ENCODE peak calls at places on chromosomes 12 and 14, in eight cellular contexts. Q, F, P, N, W, H, S and D are unnamed samples. For H3K4me1, the result is how much of the 10 kb centered on the place peaks cover.

GRCh38 chr14:22898302-22898894 is 15.4 kb downstream of the REM2 start:
- DNase-seq in Q (no peak), F (no peak), P (no peak), N (no peak), W (no peak), H (no peak), S (no peak), D (no peak)

GRCh38 chr14:52900731-52901130 is 50.1 kb downstream of the FERMT2 start:
- DNase-seq in Q (no peak), F (no peak), P (no peak), N (no peak), W (no peak), H (no peak), S (no peak), D (no peak)

GRCh38 chr14:26401170-26401968 is 196.5 kb downstream of the NOVA1 start:
- DNase-seq in Q (no peak), F (no peak), P (no peak), N (no peak), W (no peak), H (no peak), S (no peak), D (no peak)

GRCh38 chr12:14774944-14775651 is 28.2 kb downstream of the WBP11 start:
- DNase-seq in Q (peak), F (no peak), P (peak), N (peak), W (peak), H (peak), S (peak), D (peak)

GRCh38 chr12:94336201-94336915 is 123.3 kb downstream of the CEP83 start:
- DNase-seq in Q (no peak), F (no peak), P (no peak), N (no peak), W (no peak), H (no peak), S (no peak), D (no peak)

GRCh38 chr12:15701721-15702156 is 87.4 kb downstream of the EPS8 start:
- DNase-seq in Q (no peak), F (no peak), P (no peak), N (no peak), W (no peak), H (no peak), S (no peak), D (no peak)

GRCh38 chr14:36666416-36667206 is 5.0 kb downstream of the PAX9 start:
- DNase-seq in Q (no peak), F (no peak), P (no peak), N (no peak), W (no peak), H (no peak), S (no peak), D (no peak)

GRCh38 chr12:39592295-39592694 is 27.3 kb downstream of the ABCD2 start:
- DNase-seq in Q (no peak), F (peak), P (no peak), N (no peak), W (no peak), H (no peak), S (no peak), D (no peak)

GRCh38 chr14:69637503-69638030 is 26.2 kb downstream of the SUSD6 start:
- DNase-seq in Q (peak), F (peak), P (no peak), N (peak), W (peak), H (peak), S (no peak), D (no peak)

GRCh38 chr12:77343291-77343690 is 277.9 kb upstream of the E2F7 start:
- DNase-seq in Q (no peak), F (no peak), P (no peak), N (no peak), W (no peak), H (no peak), S (no peak), D (no peak)

GRCh38 chr12:120101617-120102016 is 14.9 kb downstream of the RAB35 start:
- DNase-seq in Q (no peak), F (no peak), P (no peak), N (no peak), W (no peak), H (no peak), S (no peak), D (no peak)

GRCh38 chr14:50745401-50746058 is 77.4 kb upstream of the SAV1 start:
- DNase-seq in Q (no peak), F (no peak), P (no peak), N (no peak), W (no peak), H (no peak), S (no peak), D (no peak)

GRCh38 chr14:25431211-25432076 is 381.5 kb upstream of the STXBP6 start:
- DNase-seq in Q (peak), F (peak), P (no peak), N (peak), W (no peak), H (no peak), S (no peak), D (no peak)

GRCh38 chr12:12722351-12723146 is 5.4 kb downstream of the CDKN1B start:
- DNase-seq in Q (no peak), F (no peak), P (no peak), N (no peak), W (no peak), H (no peak), S (no peak), D (no peak)

GRCh38 chr12:3261782-3262359 is 184.7 kb downstream of the TSPAN9 start:
- DNase-seq in Q (no peak), F (no peak), P (no peak), N (no peak), W (no peak), H (no peak), S (no peak), D (no peak)

GRCh38 chr14:62687818-62688217 is 357.4 kb downstream of the KCNH5 start:
- DNase-seq in Q (no peak), F (no peak), P (no peak), N (no peak), W (no peak), H (no peak), S (no peak), D (no peak)

GRCh38 chr12:78149459-78149858 is 318.8 kb downstream of the NAV3 start:
- DNase-seq in Q (peak), F (no peak), P (no peak), N (peak), W (no peak), H (no peak), S (no peak), D (no peak)

GRCh38 chr12:43210437-43211197 is 341.4 kb downstream of the ADAMTS20 start:
- DNase-seq in Q (no peak), F (no peak), P (no peak), N (no peak), W (no peak), H (no peak), S (no peak), D (no peak)

GRCh38 chr12:92078167-92079053 is 67.2 kb downstream of the BTG1 start:
- DNase-seq in Q (no peak), F (no peak), P (no peak), N (no peak), W (no peak), H (no peak), S (no peak), D (no peak)

GRCh38 chr14:58428011-58428807 is 690 bp downstream of the KIAA0586 start:
- DNase-seq in Q (peak), F (peak), P (no peak), N (peak), W (no peak), H (no peak), S (no peak), D (no peak)

GRCh38 chr14:102516531-102517411 is 7.2 kb upstream of the ANKRD9 start:
- DNase-seq in Q (peak), F (peak), P (peak), N (peak), W (peak), H (peak), S (peak), D (no peak)

GRCh38 chr14:100556076-100556475 is 31.1 kb downstream of the BEGAIN start:
- DNase-seq in Q (no peak), F (no peak), P (no peak), N (no peak), W (no peak), H (no peak), S (no peak), D (no peak)

GRCh38 chr12:78863482-78864427 is 819 bp upstream of the SYT1 start:
- DNase-seq in Q (peak), F (no peak), P (peak), N (peak), W (peak), H (peak), S (peak), D (peak)

GRCh38 chr12:40158592-40159111 is 52.8 kb upstream of the SLC2A13 start:
- DNase-seq in Q (no peak), F (no peak), P (no peak), N (no peak), W (no peak), H (no peak), S (no peak), D (no peak)

GRCh38 chr12:29519585-29520182 is 22.2 kb upstream of the OVCH1 start:
- DNase-seq in Q (peak), F (peak), P (no peak), N (peak), W (no peak), H (no peak), S (peak), D (no peak)

GRCh38 chr14:24179961-24180726 is 8.3 kb downstream of the REC8 start:
- DNase-seq in Q (no peak), F (no peak), P (peak), N (no peak), W (no peak), H (no peak), S (no peak), D (no peak)

GRCh38 chr12:89080797-89081470 is 271.4 kb downstream of the DUSP6 start:
- DNase-seq in Q (no peak), F (no peak), P (no peak), N (no peak), W (no peak), H (no peak), S (no peak), D (no peak)

GRCh38 chr12:122981587-122982493 is 1.4 kb downstream of the ARL6IP4 start:
- DNase-seq in Q (no peak), F (no peak), P (no peak), N (no peak), W (no peak), H (no peak), S (no peak), D (no peak)

GRCh38 chr12:122983789-122984515 is 3.5 kb downstream of the ARL6IP4 start:
- DNase-seq in Q (no peak), F (peak), P (no peak), N (no peak), W (no peak), H (no peak), S (no peak), D (no peak)

GRCh38 chr12:122982494-122982850 is 2.0 kb downstream of the ARL6IP4 start:
- DNase-seq in Q (no peak), F (no peak), P (no peak), N (no peak), W (no peak), H (no peak), S (no peak), D (no peak)

GRCh38 chr12:122984612-122985358 is 4.3 kb downstream of the ARL6IP4 start:
- DNase-seq in Q (no peak), F (peak), P (no peak), N (no peak), W (peak), H (peak), S (no peak), D (no peak)

DNA sequence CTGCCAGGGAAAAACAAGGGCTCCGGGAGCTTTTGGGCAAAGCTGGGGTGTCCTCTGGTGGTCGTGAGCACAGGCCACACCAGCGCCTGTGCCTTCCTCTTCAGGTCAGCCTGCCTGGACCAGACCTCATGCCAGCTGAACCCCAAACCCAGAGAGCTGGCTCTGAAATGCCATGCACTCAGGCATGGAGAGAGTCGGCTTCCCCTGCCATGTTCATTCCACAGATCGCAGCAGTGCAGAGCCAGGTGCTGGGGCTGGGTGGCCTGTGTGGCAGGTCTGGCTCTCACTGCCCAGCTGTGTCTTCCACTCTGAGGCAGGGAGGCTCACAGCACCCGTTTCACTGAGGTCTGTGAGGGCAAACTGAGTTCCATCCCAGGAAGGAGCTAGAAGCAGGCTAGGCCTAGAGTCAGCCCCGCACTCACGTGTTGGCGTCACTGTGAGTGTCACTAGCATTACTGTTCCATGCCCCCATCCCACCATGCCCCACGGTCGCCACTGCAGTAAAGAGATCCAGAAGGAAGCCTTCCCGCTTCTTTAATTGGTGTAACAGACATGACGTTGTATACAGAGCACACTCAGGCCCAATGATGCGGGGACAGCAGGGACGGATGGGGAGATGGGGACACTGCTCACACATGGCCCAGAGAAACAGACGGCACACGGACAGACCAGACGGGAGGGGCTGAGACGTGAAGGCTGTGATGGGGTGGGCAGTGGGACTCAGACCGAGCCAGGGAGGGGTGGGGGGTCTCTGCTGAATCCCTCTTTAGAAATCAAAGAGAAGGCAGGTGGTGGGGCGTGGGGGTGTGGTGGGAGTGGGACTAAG is 2.7 kb downstream of the ARL6IP4 start:
- DNase-seq in Q (no peak), F (no peak), P (no peak), N (no peak), W (no peak), H (no peak), S (no peak), D (no peak)
- H3K27ac ChIP-seq in Q (no peak), F (peak), P (no peak), N (no peak), W (peak), H (no peak), S (no peak), D (peak)

DNA sequence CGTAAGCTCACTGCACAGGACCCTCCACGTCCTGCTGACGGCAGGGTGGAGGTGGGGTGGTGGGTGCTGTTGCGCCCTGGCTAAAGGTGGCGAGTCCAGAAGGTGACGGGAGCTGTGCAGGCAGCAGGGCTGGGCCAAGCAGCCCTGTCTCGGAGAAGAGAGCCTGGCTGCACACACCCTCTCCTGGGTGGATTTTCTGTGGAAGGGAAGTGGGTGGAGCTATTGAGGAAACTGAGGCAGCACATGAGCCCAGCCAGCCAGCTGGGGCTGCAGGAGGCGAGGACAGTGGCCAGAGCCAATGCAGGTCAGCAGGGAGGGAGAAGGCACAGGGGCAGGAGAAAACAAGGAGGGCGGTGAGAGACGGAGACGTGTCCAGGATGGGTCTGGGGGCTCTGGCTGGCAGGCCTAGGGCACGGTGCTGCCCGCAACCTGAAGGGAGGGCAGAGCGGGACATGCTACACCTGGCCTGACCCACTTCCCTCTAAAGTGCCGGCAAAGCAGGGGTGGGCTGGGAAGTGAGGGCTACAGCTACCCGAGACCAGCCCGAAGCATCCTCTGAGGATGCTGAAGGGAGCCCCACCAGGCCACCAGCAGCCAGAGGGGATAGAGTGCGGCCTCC is 20.5 kb downstream of the BTBD6 start:
- DNase-seq in Q (no peak), F (no peak), P (no peak), N (no peak), W (no peak), H (no peak), S (no peak), D (no peak)
- TF ChIP-seq CTCF in Q (no peak), F (no peak), P (no peak), N (no peak), W (no peak), H (no peak), S (no peak), D (no peak)

GRCh38 chr14:104334812-104335161 is 196.4 kb downstream of the KIF26A start:
- DNase-seq in Q (no peak), F (no peak), P (no peak), N (no peak), W (no peak), H (no peak), S (no peak), D (no peak)

GRCh38 chr14:104332634-104333270 is 194.4 kb downstream of the KIF26A start:
- DNase-seq in Q (no peak), F (no peak), P (peak), N (no peak), W (no peak), H (no peak), S (no peak), D (no peak)

GRCh38 chr14:104333903-104334811 is 195.8 kb downstream of the KIF26A start:
- DNase-seq in Q (no peak), F (no peak), P (peak), N (no peak), W (no peak), H (no peak), S (no peak), D (peak)

GRCh38 chr14:104329793-104330192 is 191.4 kb downstream of the KIF26A start:
- DNase-seq in Q (no peak), F (no peak), P (no peak), N (no peak), W (no peak), H (no peak), S (no peak), D (no peak)

DNA sequence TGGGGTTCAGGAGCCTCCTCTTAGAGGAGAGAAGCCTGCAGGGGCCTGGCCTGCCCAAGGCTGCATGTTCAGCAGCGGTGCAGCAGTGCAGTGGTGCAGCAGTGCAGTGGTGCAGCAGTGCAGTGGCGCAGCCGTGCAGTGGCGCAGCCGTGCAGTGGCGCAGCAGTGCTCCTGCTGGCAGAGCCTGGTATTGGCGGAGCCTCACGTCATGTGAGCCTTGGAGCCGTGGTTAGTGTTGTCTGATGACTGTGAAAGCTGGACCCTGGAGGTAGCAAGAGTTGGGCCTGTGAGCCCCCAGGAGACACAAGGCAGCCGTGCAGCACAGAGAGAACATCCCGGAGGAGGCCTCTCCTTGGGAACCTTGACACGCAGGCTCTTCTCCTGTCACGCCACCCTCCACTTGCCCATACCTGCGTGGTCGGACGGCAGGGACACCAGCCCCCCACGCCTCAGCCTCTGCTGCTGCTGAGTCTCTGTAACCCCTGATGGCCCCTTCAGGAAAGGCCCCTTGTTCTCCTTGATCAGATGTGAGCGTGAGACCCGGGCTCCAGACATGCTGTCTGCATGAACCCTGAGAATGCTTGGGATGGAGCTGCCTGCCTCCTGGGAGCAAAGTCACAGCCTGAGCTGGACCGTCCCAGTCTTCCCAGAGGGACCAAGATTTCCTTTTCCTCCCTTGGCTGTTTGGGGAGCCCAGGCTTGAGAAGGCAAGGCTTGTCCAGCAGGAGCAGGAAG is 193.7 kb downstream of the KIF26A start:
- DNase-seq in Q (no peak), F (no peak), P (no peak), N (no peak), W (no peak), H (no peak), S (no peak), D (no peak)
- H3K4me1 ChIP-seq in Q (under half), F (under half), P (under half), N (under half), W (under half), H (under half), S (under half), D (under half)

GRCh38 chr12:53302903-53303302 is 3.4 kb downstream of the MYG1 start:
- DNase-seq in Q (no peak), F (no peak), P (no peak), N (no peak), W (no peak), H (no peak), S (no peak), D (no peak)

GRCh38 chr12:53298154-53298553 is 1.3 kb upstream of the MYG1 start:
- DNase-seq in Q (no peak), F (no peak), P (no peak), N (no peak), W (no peak), H (no peak), S (no peak), D (no peak)

GRCh38 chr12:53299101-53299453 is 418 bp upstream of the MYG1 start:
- DNase-seq in Q (no peak), F (peak), P (no peak), N (no peak), W (no peak), H (no peak), S (no peak), D (peak)

GRCh38 chr12:53299454-53300180 is at the start of gene MYG1:
- DNase-seq in Q (peak), F (peak), P (peak), N (peak), W (peak), H (peak), S (peak), D (peak)

GRCh38 chr12:53300187-53300586 is 692 bp downstream of the MYG1 start:
- DNase-seq in Q (peak), F (no peak), P (no peak), N (peak), W (no peak), H (no peak), S (no peak), D (no peak)
- H3K27ac ChIP-seq in Q (peak), F (peak), P (peak), N (peak), W (peak), H (peak), S (peak), D (peak)